ENCODE peak calls at places on chromosome 10, in eight cellular contexts. B is SK-N-SH, G is A549, J is stomach, D is esophagus muscularis mucosa, C is transverse colon, O is H1, W is K562. E is an unnamed sample.

GRCh38 chr10:55426138-55426537 is 625.1 kb upstream of the PCDH15 start:
- DNase-seq in W (no peak), D (no peak), O (no peak), C (no peak), J (no peak), B (no peak), G (no peak), E (no peak)

GRCh38 chr10:59962755-59963154 is 56.4 kb upstream of the CCDC6 start:
- DNase-seq in G (no peak), J (no peak), D (no peak), C (no peak), B (no peak), W (no peak), O (no peak), E (no peak)

GRCh38 chr10:79188154-79188763 is 119.5 kb downstream of the ZMIZ1 start:
- DNase-seq in G (no peak), O (no peak), W (peak; percentile 72), B (no peak), D (no peak), J (no peak), C (peak; percentile 41), E (no peak)

GRCh38 chr10:26741368-26741767 is 43.9 kb downstream of the PDSS1 start:
- DNase-seq in B (no peak), C (no peak), J (no peak), G (no peak), D (no peak), O (no peak), W (no peak), E (no peak)

GRCh38 chr10:59830601-59831259 is 75.6 kb downstream of the CCDC6 start:
- DNase-seq in O (peak; percentile 70), J (peak; percentile 48), G (peak; percentile 55), W (peak; percentile 76), B (peak; percentile 59), C (peak; percentile 46), D (no peak), E (no peak)

GRCh38 chr10:64115471-64115870 is 594.3 kb downstream of the REEP3 start:
- DNase-seq in B (no peak), W (no peak), G (no peak), O (no peak), D (no peak), J (no peak), C (no peak), E (no peak)

GRCh38 chr10:37860494-37861190 is 3.2 kb upstream of the ZNF248 start:
- DNase-seq in B (no peak), J (no peak), W (no peak), O (no peak), G (no peak), D (no peak), C (peak; percentile 10), E (no peak)

GRCh38 chr10:23341004-23341403 is 3.6 kb downstream of the C10orf67 start:
- DNase-seq in O (no peak), D (peak; percentile 29), C (no peak), B (no peak), W (no peak), G (no peak), J (no peak), E (no peak)

GRCh38 chr10:24707445-24707844 is 16.2 kb downstream of the ARHGAP21 start:
- DNase-seq in D (no peak), J (no peak), G (no peak), C (no peak), O (no peak), W (no peak), B (no peak), E (no peak)

GRCh38 chr10:22473044-22473443 is 127.7 kb downstream of the SPAG6 start:
- DNase-seq in B (no peak), J (no peak), C (no peak), D (no peak), W (no peak), O (no peak), G (no peak), E (no peak)

GRCh38 chr10:126075009-126075408 is 178.6 kb downstream of the FANK1 start:
- DNase-seq in D (no peak), G (no peak), O (no peak), B (no peak), J (no peak), C (no peak), W (no peak), E (no peak)

GRCh38 chr10:133439517-133440461 is 14.0 kb upstream of the SCART1 start:
- DNase-seq in O (no peak), D (peak; percentile 66), C (no peak), W (no peak), J (no peak), B (peak; percentile 28), G (no peak), E (no peak)

GRCh38 chr10:53477313-53477675 is 704.7 kb upstream of the MBL2 start:
- DNase-seq in B (no peak), W (no peak), G (no peak), J (no peak), D (no peak), O (no peak), C (no peak), E (no peak)

GRCh38 chr10:113148899-113149298 is 198.9 kb downstream of the TCF7L2 start:
- DNase-seq in G (no peak), B (no peak), W (no peak), C (no peak), D (no peak), J (no peak), O (no peak), E (no peak)

GRCh38 chr10:122461729-122462532 is 578 bp downstream of the HTRA1 start:
- DNase-seq in B (no peak), C (no peak), G (peak; percentile 22), W (no peak), O (peak; percentile 78), J (peak; percentile 46), D (no peak), E (no peak)

DNA sequence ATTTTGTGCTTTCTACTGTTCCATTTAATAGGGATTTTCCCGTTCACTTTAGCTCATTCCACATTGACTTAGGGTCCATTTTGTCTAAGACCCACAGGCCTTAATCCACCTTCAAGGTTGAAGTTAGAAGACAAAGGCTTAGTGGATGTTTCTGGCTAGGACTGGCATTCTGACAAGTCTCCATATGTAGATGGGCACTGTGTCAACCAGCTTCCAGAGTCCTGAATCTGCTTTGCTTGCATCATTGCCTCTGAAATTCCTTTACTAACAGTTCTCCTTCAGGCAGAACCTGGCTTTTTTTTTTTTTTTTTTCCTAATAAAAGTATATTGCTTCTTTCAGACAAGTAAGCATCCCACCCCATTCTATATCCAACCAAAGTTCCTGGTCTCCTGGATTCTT is 69.6 kb upstream of the PDCD4 start:
- DNase-seq in W (no peak), O (no peak), G (no peak), C (no peak), J (no peak), D (no peak), B (no peak), E (no peak)
- TF ChIP-seq EP300 in W (no peak), O (no peak), G (no peak), C (no peak), J (no peak), D (no peak), B (no peak), E (no peak)

GRCh38 chr10:129464251-129464650 is 2.8 kb upstream of the MGMT start:
- DNase-seq in B (no peak), W (no peak), D (no peak), J (no peak), C (no peak), G (no peak), O (no peak), E (no peak)

GRCh38 chr10:129468187-129468586 is 1.1 kb downstream of the MGMT start:
- DNase-seq in C (no peak), J (no peak), B (no peak), G (no peak), D (peak; percentile 62), O (no peak), W (no peak), E (no peak)

GRCh38 chr10:129465796-129466702 is 992 bp upstream of the MGMT start:
- DNase-seq in W (no peak), O (no peak), G (no peak), D (peak; percentile 66), B (no peak), C (peak; percentile 14), J (no peak), E (no peak)

GRCh38 chr10:129467346-129468119 is 492 bp downstream of the MGMT start:
- DNase-seq in B (no peak), G (no peak), J (no peak), O (no peak), C (peak; percentile 11), D (peak; percentile 84), W (no peak), E (no peak)

GRCh38 chr10:129466703-129467345 is at the start of gene MGMT:
- DNase-seq in B (peak; percentile 99), O (peak; percentile 97), D (peak; percentile 99), C (peak; percentile 97), W (peak; percentile 84), G (peak; percentile 40), J (peak; percentile 98), E (peak; percentile 96)
- TF ChIP-seq EP300 in B (no peak), O (no peak), D (no peak), C (no peak), W (no peak), G (no peak), J (no peak), E (no peak)

GRCh38 chr10:68871105-68871711 is 29.9 kb upstream of the DDX50 start:
- DNase-seq in O (no peak), J (no peak), W (no peak), G (no peak), D (no peak), C (no peak), B (no peak), E (no peak)

GRCh38 chr10:68869623-68870022 is 31.5 kb upstream of the DDX50 start:
- DNase-seq in O (no peak), J (no peak), B (no peak), D (no peak), W (no peak), G (no peak), C (no peak), E (no peak)

GRCh38 chr10:68870061-68870460 is 31.1 kb upstream of the DDX50 start:
- DNase-seq in D (no peak), J (no peak), C (no peak), B (no peak), G (no peak), W (no peak), O (no peak), E (no peak)

GRCh38 chr10:68870545-68871104 is 30.5 kb upstream of the DDX50 start:
- DNase-seq in W (no peak), G (no peak), O (no peak), D (no peak), J (no peak), B (no peak), C (no peak), E (no peak)

GRCh38 chr10:68871731-68872342 is 29.3 kb upstream of the DDX50 start:
- DNase-seq in B (peak; percentile 62), W (no peak), C (no peak), O (no peak), G (no peak), D (no peak), J (no peak), E (no peak)
- TF ChIP-seq EP300 in B (no peak), W (no peak), C (no peak), O (no peak), G (no peak), D (no peak), J (no peak), E (no peak)

DNA sequence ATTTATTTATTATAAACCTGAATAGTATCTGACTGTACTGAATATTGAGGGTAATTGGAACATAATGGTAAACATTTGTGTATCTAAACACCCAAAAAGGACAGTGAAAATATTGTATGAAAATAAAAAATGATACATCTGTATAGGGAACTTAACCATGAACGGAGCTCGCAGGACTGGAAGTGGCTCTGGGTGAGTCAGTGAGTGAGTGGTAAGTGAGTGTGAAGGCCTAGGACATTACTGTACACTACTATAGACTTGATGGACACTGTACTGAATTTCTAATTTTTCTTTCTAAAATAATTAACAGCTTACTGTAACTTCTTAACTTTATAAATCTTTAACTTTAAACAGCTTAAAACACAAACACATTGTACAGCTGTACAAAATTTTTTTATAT is 454.5 kb upstream of the FZD8 start:
- DNase-seq in C (no peak), W (no peak), D (no peak), G (no peak), O (no peak), J (no peak), B (no peak), E (no peak)
- TF ChIP-seq EP300 in C (no peak), W (no peak), D (no peak), G (no peak), O (no peak), J (no peak), B (no peak), E (no peak)

E was measured in suprapubic skin.